ENCODE peak calls at places on chromosome 11, in four cellular contexts. One of them, this sample, is unnamed.

GRCh38 chr11:952406-953385 is 27.0 kb downstream of the AP2A2 start:
- DNase-seq in H9: no peak
- DNase-seq in neuronal stem cell: no peak
- DNase-seq in trophoblast cell: peak; percentile 94
- DNase-seq in this sample: peak; percentile 52

GRCh38 chr11:134754823-134755198 is 342.8 kb upstream of the B3GAT1 start:
- DNase-seq in H9: no peak
- DNase-seq in neuronal stem cell: no peak
- DNase-seq in trophoblast cell: no peak
- DNase-seq in this sample: no peak

GRCh38 chr11:492416-493226 is 14.4 kb downstream of the RNH1 start:
- DNase-seq in H9: no peak
- DNase-seq in neuronal stem cell: no peak
- DNase-seq in trophoblast cell: no peak
- DNase-seq in this sample: no peak

GRCh38 chr11:21037836-21038235 is 368.4 kb downstream of the NELL1 start:
- DNase-seq in H9: no peak
- DNase-seq in neuronal stem cell: no peak
- DNase-seq in trophoblast cell: no peak
- DNase-seq in this sample: no peak

GRCh38 chr11:19785265-19785664 is 72.6 kb downstream of the NAV2 start:
- DNase-seq in H9: no peak
- DNase-seq in neuronal stem cell: no peak
- DNase-seq in trophoblast cell: no peak
- DNase-seq in this sample: no peak

GRCh38 chr11:111982019-111982464 is 43.2 kb upstream of the DLAT start:
- DNase-seq in H9: peak; percentile 84
- DNase-seq in neuronal stem cell: peak; percentile 57
- DNase-seq in trophoblast cell: peak; percentile 82
- DNase-seq in this sample: peak; percentile 55

GRCh38 chr11:72673943-72674828 is at the start of gene PDE2A:
- DNase-seq in H9: peak; percentile 67
- DNase-seq in neuronal stem cell: no peak
- DNase-seq in trophoblast cell: no peak
- DNase-seq in this sample: no peak

GRCh38 chr11:118845369-118845768 is 38.3 kb upstream of the CXCR5 start:
- DNase-seq in H9: no peak
- DNase-seq in neuronal stem cell: no peak
- DNase-seq in trophoblast cell: peak; percentile 36
- DNase-seq in this sample: peak; percentile 67

GRCh38 chr11:17206448-17206847 is 1.3 kb downstream of the PIK3C2A start:
- DNase-seq in H9: no peak
- DNase-seq in neuronal stem cell: no peak
- DNase-seq in trophoblast cell: no peak
- DNase-seq in this sample: no peak

GRCh38 chr11:64042301-64042700 is 6.6 kb downstream of the FLRT1 start:
- DNase-seq in H9: no peak
- DNase-seq in neuronal stem cell: no peak
- DNase-seq in trophoblast cell: no peak
- DNase-seq in this sample: no peak

GRCh38 chr11:135075740-135076139 is 663.7 kb upstream of the B3GAT1 start:
- DNase-seq in H9: peak; percentile 89
- DNase-seq in neuronal stem cell: no peak
- DNase-seq in trophoblast cell: peak; percentile 99
- DNase-seq in this sample: peak; percentile 32

GRCh38 chr11:118175031-118175531 is 1.4 kb downstream of the SCN2B start:
- DNase-seq in H9: no peak
- DNase-seq in neuronal stem cell: no peak
- DNase-seq in trophoblast cell: peak; percentile 94
- DNase-seq in this sample: no peak

GRCh38 chr11:61954106-61955030 is 4.2 kb downstream of the BEST1 start:
- DNase-seq in H9: no peak
- DNase-seq in neuronal stem cell: no peak
- DNase-seq in trophoblast cell: no peak
- DNase-seq in this sample: no peak

GRCh38 chr11:67006029-67006884 is 16.7 kb upstream of the SYT12 start:
- DNase-seq in H9: peak; percentile 78
- DNase-seq in neuronal stem cell: no peak
- DNase-seq in trophoblast cell: peak; percentile 57
- DNase-seq in this sample: no peak

GRCh38 chr11:106463796-106464201 is 386.3 kb downstream of the AASDHPPT start:
- DNase-seq in H9: no peak
- DNase-seq in neuronal stem cell: no peak
- DNase-seq in trophoblast cell: peak; percentile 75
- DNase-seq in this sample: peak; percentile 75

GRCh38 chr11:24239016-24239720 is 257.7 kb upstream of the LUZP2 start:
- DNase-seq in H9: no peak
- DNase-seq in neuronal stem cell: no peak
- DNase-seq in trophoblast cell: no peak
- DNase-seq in this sample: peak; percentile 87

GRCh38 chr11:61345170-61345610 is 12.2 kb downstream of the TKFC start:
- DNase-seq in H9: no peak
- DNase-seq in neuronal stem cell: no peak
- DNase-seq in trophoblast cell: peak; percentile 35
- DNase-seq in this sample: no peak

GRCh38 chr11:67572747-67573419 is 10.7 kb upstream of the GSTP1 start:
- DNase-seq in H9: peak; percentile 77
- DNase-seq in neuronal stem cell: no peak
- DNase-seq in trophoblast cell: peak; percentile 87
- DNase-seq in this sample: peak; percentile 66

GRCh38 chr11:4072668-4073285 is 21.8 kb upstream of the RRM1 start:
- DNase-seq in H9: peak; percentile 50
- DNase-seq in neuronal stem cell: peak; percentile 63
- DNase-seq in trophoblast cell: peak; percentile 87
- DNase-seq in this sample: peak; percentile 82

GRCh38 chr11:113189909-113190667 is 124.3 kb upstream of the TTC12 start:
- DNase-seq in H9: no peak
- DNase-seq in neuronal stem cell: no peak
- DNase-seq in trophoblast cell: peak; percentile 9
- DNase-seq in this sample: peak; percentile 57

GRCh38 chr11:91972665-91973266 is 251.9 kb upstream of the FAT3 start:
- DNase-seq in H9: no peak
- DNase-seq in neuronal stem cell: peak; percentile 11
- DNase-seq in trophoblast cell: no peak
- DNase-seq in this sample: no peak

GRCh38 chr11:116990061-116990473 is 108.2 kb downstream of the SIK3 start:
- DNase-seq in H9: no peak
- DNase-seq in neuronal stem cell: no peak
- DNase-seq in trophoblast cell: no peak
- DNase-seq in this sample: peak; percentile 25

GRCh38 chr11:74417860-74418508 is 19.8 kb upstream of the PGM2L1 start:
- DNase-seq in H9: no peak
- DNase-seq in neuronal stem cell: no peak
- DNase-seq in trophoblast cell: no peak
- DNase-seq in this sample: peak; percentile 26

GRCh38 chr11:46181843-46182424 is 60.7 kb upstream of the PHF21A start:
- DNase-seq in H9: no peak
- DNase-seq in neuronal stem cell: no peak
- DNase-seq in trophoblast cell: no peak
- DNase-seq in this sample: no peak

GRCh38 chr11:129939510-129939909 is 44.1 kb upstream of the NFRKB start:
- DNase-seq in H9: no peak
- DNase-seq in neuronal stem cell: no peak
- DNase-seq in trophoblast cell: no peak
- DNase-seq in this sample: no peak

GRCh38 chr11:69494851-69495250 is 13.4 kb downstream of the LINC01488 start:
- DNase-seq in H9: no peak
- DNase-seq in neuronal stem cell: no peak
- DNase-seq in trophoblast cell: no peak
- DNase-seq in this sample: no peak

GRCh38 chr11:116231540-116231939 is 541.2 kb downstream of the BUD13 start:
- DNase-seq in H9: no peak
- DNase-seq in neuronal stem cell: no peak
- DNase-seq in trophoblast cell: no peak
- DNase-seq in this sample: no peak

GRCh38 chr11:36598051-36598450 is at the start of gene RAG2:
- DNase-seq in H9: no peak
- DNase-seq in neuronal stem cell: no peak
- DNase-seq in trophoblast cell: no peak
- DNase-seq in this sample: no peak

GRCh38 chr11:32884770-32885384 is 7.7 kb upstream of the QSER1 start:
- DNase-seq in H9: no peak
- DNase-seq in neuronal stem cell: no peak
- DNase-seq in trophoblast cell: peak; percentile 39
- DNase-seq in this sample: peak; percentile 28

GRCh38 chr11:40130427-40130826 is 1329.0 kb downstream of the LRRC4C start:
- DNase-seq in H9: peak; percentile 47
- DNase-seq in neuronal stem cell: peak; percentile 1
- DNase-seq in trophoblast cell: no peak
- DNase-seq in this sample: peak; percentile 17

GRCh38 chr11:114340311-114341131 is 44.3 kb downstream of the NNMT start:
- DNase-seq in H9: peak; percentile 73
- DNase-seq in neuronal stem cell: peak; percentile 45
- DNase-seq in trophoblast cell: peak; percentile 77
- DNase-seq in this sample: peak; percentile 80

GRCh38 chr11:362642-363442 is 6.5 kb upstream of the B4GALNT4 start:
- DNase-seq in H9: peak; percentile 26
- DNase-seq in neuronal stem cell: no peak
- DNase-seq in trophoblast cell: no peak
- DNase-seq in this sample: no peak

GRCh38 chr11:105230586-105230985 is 91.0 kb upstream of the CARD18 start:
- DNase-seq in H9: no peak
- DNase-seq in neuronal stem cell: no peak
- DNase-seq in trophoblast cell: no peak
- DNase-seq in this sample: no peak

GRCh38 chr11:110529043-110529442 is 99.3 kb downstream of the FDX1 start:
- DNase-seq in H9: no peak
- DNase-seq in neuronal stem cell: no peak
- DNase-seq in trophoblast cell: peak; percentile 54
- DNase-seq in this sample: no peak

GRCh38 chr11:113690619-113691569 is 15.2 kb downstream of the TMPRSS5 start:
- DNase-seq in H9: peak; percentile 76
- DNase-seq in neuronal stem cell: peak; percentile 36
- DNase-seq in trophoblast cell: peak; percentile 63
- DNase-seq in this sample: peak; percentile 33

GRCh38 chr11:2467695-2468055 is 22.9 kb downstream of the KCNQ1 start:
- DNase-seq in H9: no peak
- DNase-seq in neuronal stem cell: no peak
- DNase-seq in trophoblast cell: no peak
- DNase-seq in this sample: no peak

GRCh38 chr11:104043678-104044239 is 7.3 kb downstream of the DDI1 start:
- DNase-seq in H9: no peak
- DNase-seq in neuronal stem cell: no peak
- DNase-seq in trophoblast cell: no peak
- DNase-seq in this sample: peak; percentile 3

GRCh38 chr11:65382804-65383368 is 440 bp upstream of the SLC25A45 start:
- DNase-seq in H9: peak; percentile 26
- DNase-seq in neuronal stem cell: no peak
- DNase-seq in trophoblast cell: no peak
- DNase-seq in this sample: no peak
- H4K8ac ChIP-seq in H9: no peak overlapping the region
- H4K8ac ChIP-seq in neuronal stem cell: no peak overlapping the region
- H4K8ac ChIP-seq in trophoblast cell: peak overlapping the region; percentile 77
- H4K8ac ChIP-seq in this sample: peak overlapping the region; percentile 92

DNA sequence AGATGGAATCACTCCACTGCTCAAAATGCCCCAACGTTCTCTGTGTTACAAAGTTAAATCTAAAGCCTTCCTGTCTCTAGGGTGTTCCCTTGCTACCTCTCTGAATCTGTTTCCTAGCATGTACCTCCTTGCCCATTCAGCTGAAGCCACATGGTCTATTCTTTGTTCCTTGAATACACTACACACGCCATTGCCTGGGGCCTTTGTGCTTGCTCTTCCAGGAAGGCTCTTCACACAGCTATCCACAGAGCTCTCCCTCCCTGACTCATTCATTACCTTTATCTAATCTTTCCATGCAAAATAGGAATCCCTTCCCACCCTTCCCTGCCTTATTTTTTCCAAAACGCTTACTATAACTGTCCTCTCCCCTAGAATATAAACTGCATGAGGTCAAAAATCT is 65.0 kb downstream of the UBASH3B start:
- DNase-seq in H9: no peak
- DNase-seq in neuronal stem cell: no peak
- DNase-seq in trophoblast cell: peak; percentile 73
- DNase-seq in this sample: peak; percentile 38
- H4K8ac ChIP-seq in H9: no peak overlapping the region
- H4K8ac ChIP-seq in neuronal stem cell: no peak overlapping the region
- H4K8ac ChIP-seq in trophoblast cell: no peak overlapping the region
- H4K8ac ChIP-seq in this sample: no peak overlapping the region

GRCh38 chr11:70824590-70825300 is 426.4 kb downstream of the CTTN start:
- DNase-seq in H9: no peak
- DNase-seq in neuronal stem cell: no peak
- DNase-seq in trophoblast cell: no peak
- DNase-seq in this sample: no peak

GRCh38 chr11:70820311-70820710 is 422.0 kb downstream of the CTTN start:
- DNase-seq in H9: no peak
- DNase-seq in neuronal stem cell: no peak
- DNase-seq in trophoblast cell: no peak
- DNase-seq in this sample: no peak

GRCh38 chr11:70819022-70819421 is 420.7 kb downstream of the CTTN start:
- DNase-seq in H9: no peak
- DNase-seq in neuronal stem cell: no peak
- DNase-seq in trophoblast cell: no peak
- DNase-seq in this sample: no peak

GRCh38 chr11:70823771-70824170 is 425.4 kb downstream of the CTTN start:
- DNase-seq in H9: no peak
- DNase-seq in neuronal stem cell: no peak
- DNase-seq in trophoblast cell: no peak
- DNase-seq in this sample: no peak

GRCh38 chr11:70820712-70821111 is 422.4 kb downstream of the CTTN start:
- DNase-seq in H9: no peak
- DNase-seq in neuronal stem cell: no peak
- DNase-seq in trophoblast cell: no peak
- DNase-seq in this sample: no peak
- H4K8ac ChIP-seq in H9: no peak overlapping the region
- H4K8ac ChIP-seq in neuronal stem cell: peak overlapping the region; percentile 89
- H4K8ac ChIP-seq in trophoblast cell: no peak overlapping the region
- H4K8ac ChIP-seq in this sample: no peak overlapping the region

GRCh38 chr11:47414685-47415070 is 6.3 kb downstream of the SLC39A13 start:
- DNase-seq in H9: no peak
- DNase-seq in neuronal stem cell: no peak
- DNase-seq in trophoblast cell: no peak
- DNase-seq in this sample: no peak

GRCh38 chr11:47413908-47414684 is 5.7 kb downstream of the SLC39A13 start:
- DNase-seq in H9: no peak
- DNase-seq in neuronal stem cell: no peak
- DNase-seq in trophoblast cell: no peak
- DNase-seq in this sample: peak; percentile 47

GRCh38 chr11:47413351-47413750 is 5.0 kb downstream of the SLC39A13 start:
- DNase-seq in H9: no peak
- DNase-seq in neuronal stem cell: no peak
- DNase-seq in trophoblast cell: no peak
- DNase-seq in this sample: no peak

GRCh38 chr11:47415949-47416472 is 7.6 kb downstream of the SLC39A13 start:
- DNase-seq in H9: no peak
- DNase-seq in neuronal stem cell: no peak
- DNase-seq in trophoblast cell: peak; percentile 38
- DNase-seq in this sample: peak; percentile 90

GRCh38 chr11:47415091-47415854 is 6.9 kb downstream of the SLC39A13 start:
- DNase-seq in H9: no peak
- DNase-seq in neuronal stem cell: no peak
- DNase-seq in trophoblast cell: no peak
- DNase-seq in this sample: no peak
- H4K8ac ChIP-seq in H9: no peak overlapping the region
- H4K8ac ChIP-seq in neuronal stem cell: peak overlapping the region; percentile 48
- H4K8ac ChIP-seq in trophoblast cell: no peak overlapping the region
- H4K8ac ChIP-seq in this sample: peak overlapping the region; percentile 85

GRCh38 chr11:11659567-11660341 is 37.9 kb upstream of the GALNT18 start:
- DNase-seq in H9: no peak
- DNase-seq in neuronal stem cell: no peak
- DNase-seq in trophoblast cell: no peak
- DNase-seq in this sample: no peak
- H4K8ac ChIP-seq in H9: no peak overlapping the region
- H4K8ac ChIP-seq in neuronal stem cell: no peak overlapping the region
- H4K8ac ChIP-seq in trophoblast cell: no peak overlapping the region
- H4K8ac ChIP-seq in this sample: no peak overlapping the region